ENCODE peak calls at places on chromosome 3, in nine cellular contexts. D, Y, T, V, G, X, H, C and K are unnamed samples.

GRCh38 chr3:182491571-182491970 is 301.7 kb upstream of the ATP11B start:
- DNase-seq in H (no peak), G (no peak), X (no peak), T (no peak), Y (no peak), D (no peak), C (no peak), V (no peak), K (no peak)

GRCh38 chr3:69543080-69543429 is 157.2 kb upstream of the FRMD4B start:
- DNase-seq in X (no peak), Y (no peak), C (no peak), D (no peak), G (no peak), T (no peak), V (no peak), H (no peak), K (no peak)

GRCh38 chr3:184615396-184615795 is 53.8 kb downstream of the EPHB3 start:
- DNase-seq in D (no peak), T (no peak), X (no peak), Y (no peak), C (no peak), G (no peak), H (no peak), V (no peak), K (no peak)

GRCh38 chr3:15284121-15284889 is 48.1 kb downstream of the SH3BP5 start:
- DNase-seq in D (no peak), G (no peak), T (no peak), H (no peak), Y (no peak), C (no peak), V (no peak), X (no peak), K (no peak)

GRCh38 chr3:31542246-31542645 is 9.5 kb downstream of the STT3B start:
- DNase-seq in V (no peak), H (no peak), G (no peak), X (no peak), C (no peak), Y (no peak), D (no peak), T (no peak), K (no peak)

GRCh38 chr3:54863366-54863765 is 64.5 kb downstream of the LRTM1 start:
- DNase-seq in H (no peak), D (peak), X (no peak), G (no peak), V (no peak), C (no peak), Y (no peak), T (no peak), K (no peak)

GRCh38 chr3:132033471-132033870 is 1.3 kb downstream of the CPNE4 start:
- DNase-seq in G (no peak), T (peak), C (no peak), Y (no peak), H (no peak), V (no peak), X (no peak), D (no peak), K (no peak)

GRCh38 chr3:38226273-38226672 is 39.3 kb upstream of the SLC22A13 start:
- DNase-seq in G (no peak), D (peak), H (no peak), V (no peak), X (no peak), Y (no peak), T (no peak), C (no peak), K (no peak)

GRCh38 chr3:197599089-197599765 is 43.5 kb upstream of the BDH1 start:
- DNase-seq in V (peak), Y (peak), H (peak), X (peak), C (peak), G (peak), T (peak), D (peak), K (peak)

GRCh38 chr3:194081826-194082225 is 54.1 kb upstream of the HES1 start:
- DNase-seq in V (no peak), D (no peak), H (no peak), C (no peak), X (no peak), Y (no peak), G (no peak), T (no peak), K (no peak)

GRCh38 chr3:64575211-64575844 is 112.5 kb downstream of the ADAMTS9 start:
- DNase-seq in C (no peak), V (no peak), H (no peak), T (peak), X (peak), G (no peak), D (peak), Y (peak), K (peak)

GRCh38 chr3:117853923-117854322 is 1144.3 kb downstream of the TUSC7 start:
- DNase-seq in C (no peak), X (no peak), Y (peak), G (no peak), V (no peak), T (no peak), D (peak), H (no peak), K (no peak)

GRCh38 chr3:141421639-141422319 is 53.5 kb downstream of the ZBTB38 start:
- DNase-seq in V (no peak), D (peak), X (no peak), T (no peak), H (peak), Y (no peak), G (no peak), C (no peak), K (no peak)

GRCh38 chr3:15330031-15330596 is 2.3 kb downstream of the SH3BP5 start:
- DNase-seq in C (peak), Y (peak), H (peak), X (no peak), G (no peak), D (peak), V (no peak), T (no peak), K (no peak)

GRCh38 chr3:106485202-106485601 is 616.4 kb upstream of the CBLB start:
- DNase-seq in H (no peak), V (no peak), Y (no peak), D (peak), T (no peak), G (no peak), C (no peak), X (no peak), K (no peak)

GRCh38 chr3:21752749-21753347 is 1.8 kb upstream of the ZNF385D start:
- DNase-seq in X (peak), Y (peak), T (peak), D (peak), V (no peak), G (no peak), C (no peak), H (peak), K (peak)

GRCh38 chr3:150793641-150794040 is 30.7 kb upstream of the SIAH2 start:
- DNase-seq in V (no peak), D (no peak), T (no peak), H (no peak), C (no peak), Y (no peak), X (no peak), G (no peak), K (no peak)

GRCh38 chr3:141231923-141232861 is 567 bp downstream of the PXYLP1 start:
- DNase-seq in C (peak), H (no peak), D (no peak), G (peak), X (no peak), Y (no peak), T (peak), V (peak), K (no peak)

GRCh38 chr3:54827766-54828165 is 100.1 kb downstream of the LRTM1 start:
- DNase-seq in V (no peak), C (no peak), X (no peak), G (no peak), T (no peak), D (no peak), Y (no peak), H (no peak), K (no peak)

GRCh38 chr3:192259661-192260060 is 467.7 kb downstream of the FGF12 start:
- DNase-seq in X (no peak), T (no peak), V (no peak), G (no peak), H (no peak), Y (no peak), D (no peak), C (no peak), K (no peak)

GRCh38 chr3:130755666-130756065 is 9.0 kb upstream of the PIK3R4 start:
- DNase-seq in X (no peak), G (no peak), H (no peak), C (no peak), T (no peak), D (no peak), V (no peak), Y (no peak), K (no peak)

GRCh38 chr3:43389388-43390254 is 103.3 kb downstream of the SNRK start:
- DNase-seq in H (no peak), X (no peak), T (no peak), D (peak), V (peak), Y (no peak), G (peak), C (no peak), K (peak)

GRCh38 chr3:55091381-55092225 is 163.7 kb upstream of the LRTM1 start:
- DNase-seq in Y (no peak), C (no peak), H (peak), X (no peak), T (no peak), D (peak), G (no peak), V (no peak), K (no peak)

GRCh38 chr3:155102329-155102728 is 22.2 kb downstream of the MME start:
- DNase-seq in Y (no peak), T (no peak), X (no peak), D (peak), H (no peak), C (no peak), G (no peak), V (no peak), K (no peak)

GRCh38 chr3:146581877-146582508 is 23.2 kb downstream of the PLSCR5 start:
- DNase-seq in V (no peak), T (no peak), D (peak), Y (no peak), C (no peak), X (no peak), H (no peak), G (no peak), K (no peak)

GRCh38 chr3:48898383-48899234 is at the start of gene SLC25A20:
- DNase-seq in X (peak), H (peak), G (peak), D (peak), Y (peak), C (peak), T (peak), V (peak), K (peak)

GRCh38 chr3:167032267-167032876 is 347.7 kb downstream of the ZBBX start:
- DNase-seq in C (no peak), T (peak), G (no peak), X (peak), H (no peak), V (no peak), Y (no peak), D (peak), K (peak)

GRCh38 chr3:196280689-196281463 is 6.7 kb downstream of the PCYT1A start:
- DNase-seq in G (no peak), H (no peak), X (no peak), D (no peak), T (no peak), Y (no peak), C (no peak), V (no peak), K (no peak)

GRCh38 chr3:54122802-54123537 is 618 bp downstream of the CACNA2D3 start:
- DNase-seq in G (no peak), C (no peak), X (no peak), V (no peak), Y (no peak), D (no peak), H (no peak), T (peak), K (no peak)

DNA sequence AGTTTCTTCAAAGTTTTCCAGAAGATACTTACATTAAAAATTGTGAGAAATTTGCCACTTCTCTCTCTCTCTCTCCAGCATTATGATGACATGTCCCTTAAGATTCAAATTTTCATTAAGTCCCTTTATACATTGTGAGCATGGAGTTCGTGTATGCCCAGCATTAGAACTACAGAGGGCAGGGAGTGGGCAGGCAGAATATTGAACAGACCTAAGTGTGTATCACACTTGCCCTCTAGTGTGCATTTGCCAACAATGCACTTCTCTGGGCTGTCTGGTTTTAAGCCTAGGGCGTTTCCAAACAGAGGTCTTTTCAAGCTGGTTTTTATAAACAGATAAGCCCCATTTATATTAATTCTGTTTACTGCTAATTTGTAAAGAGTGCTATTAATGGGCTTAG is 28.3 kb upstream of the CMSS1 start:
- DNase-seq in Y (peak), G (no peak), H (peak), V (no peak), D (peak), T (peak), C (no peak), X (peak), K (peak)
- H3K4me3 ChIP-seq in Y (no peak), G (no peak), H (no peak), V (no peak), D (no peak), T (no peak), C (no peak), X (no peak), K (no peak)

DNA sequence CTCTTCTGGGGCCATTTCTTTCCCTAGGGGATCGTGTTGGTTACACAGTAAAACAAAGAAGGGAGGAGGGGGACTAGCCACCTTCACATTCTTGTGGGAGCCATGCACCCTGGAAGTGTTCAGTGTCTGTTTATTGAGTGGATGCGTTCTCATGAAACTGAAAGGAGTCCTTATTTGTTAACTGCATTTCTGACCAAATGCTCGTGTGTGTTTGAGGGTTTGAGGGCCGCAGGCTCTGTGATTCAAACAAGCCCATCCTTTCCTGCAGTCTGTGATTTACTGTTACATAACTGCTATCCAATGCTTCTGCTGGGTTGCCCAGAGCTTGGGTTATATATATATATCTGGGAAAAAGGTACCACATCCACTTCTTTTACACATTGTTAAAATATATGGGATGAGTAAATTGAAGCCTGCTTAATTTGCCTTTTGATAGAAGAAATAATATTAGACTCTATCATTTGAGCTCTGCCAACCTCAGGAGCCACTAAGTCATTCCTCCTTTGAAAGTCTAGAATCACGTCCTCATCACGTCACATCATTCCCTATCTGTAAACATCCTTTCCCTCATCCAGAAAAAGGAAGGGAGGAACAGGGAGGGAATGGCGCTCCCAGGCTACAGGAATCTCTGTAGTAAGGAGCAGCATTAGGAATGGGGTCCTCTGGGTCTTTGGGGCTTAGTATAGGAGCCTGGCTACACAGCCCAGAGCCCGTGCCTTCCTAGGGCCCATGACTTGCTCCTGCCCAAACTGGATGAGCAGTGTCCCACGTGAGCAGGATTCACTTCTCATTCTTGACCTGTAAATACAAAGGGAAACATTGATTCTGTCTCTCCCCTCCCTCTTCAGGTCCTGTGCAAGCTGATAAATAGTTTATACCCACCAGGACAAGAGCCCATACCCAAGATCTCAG is 1.5 kb downstream of the TAGLN3 start:
- DNase-seq in C (no peak), X (no peak), G (no peak), T (peak), V (no peak), D (no peak), Y (no peak), H (no peak), K (no peak)
- H3K4me3 ChIP-seq in C (peak), X (no peak), G (no peak), T (peak), V (no peak), D (no peak), Y (peak), H (no peak), K (no peak)

DNA sequence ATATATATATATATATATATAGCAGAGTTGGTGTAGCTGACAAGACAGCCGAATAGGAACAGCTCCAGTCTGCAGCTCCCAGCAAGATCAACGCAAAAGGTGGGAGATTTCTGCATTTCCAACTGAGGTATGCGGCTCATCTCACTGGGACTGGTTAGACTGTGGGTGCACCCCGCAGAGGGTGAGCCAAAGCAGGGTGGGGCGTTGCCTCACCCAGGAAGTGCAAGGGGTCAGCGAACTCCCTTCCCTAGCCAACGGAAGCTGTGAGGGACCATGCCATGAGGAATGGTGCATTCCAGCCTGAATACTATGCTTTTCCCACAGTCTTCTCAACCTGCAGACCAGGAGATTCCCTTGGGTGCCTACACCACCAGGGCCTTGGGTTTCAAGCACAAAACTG is 81.7 kb upstream of the ST3GAL6 start:
- DNase-seq in H (no peak), G (no peak), V (no peak), Y (no peak), D (no peak), C (no peak), T (no peak), X (no peak), K (no peak)
- H3K4me3 ChIP-seq in H (no peak), G (no peak), V (no peak), Y (no peak), D (no peak), C (no peak), T (no peak), X (no peak), K (no peak)

GRCh38 chr3:108089544-108089943 is 1.3 kb downstream of the CD47 start:
- DNase-seq in V (no peak), T (no peak), C (no peak), D (peak), G (no peak), X (peak), Y (no peak), H (no peak), K (no peak)

GRCh38 chr3:108090066-108090700 is 648 bp downstream of the CD47 start:
- DNase-seq in C (peak), H (no peak), Y (no peak), D (peak), G (peak), X (peak), V (peak), T (peak), K (no peak)

GRCh38 chr3:108088697-108089096 is 2.1 kb downstream of the CD47 start:
- DNase-seq in D (peak), G (no peak), V (peak), T (no peak), H (no peak), C (no peak), Y (no peak), X (peak), K (peak)

GRCh38 chr3:108086653-108087052 is 4.2 kb downstream of the CD47 start:
- DNase-seq in D (no peak), T (no peak), X (no peak), G (no peak), Y (no peak), V (no peak), H (no peak), C (no peak), K (no peak)

GRCh38 chr3:108088146-108088545 is 2.7 kb downstream of the CD47 start:
- DNase-seq in D (no peak), C (no peak), Y (no peak), G (no peak), T (no peak), H (no peak), V (no peak), X (peak), K (no peak)
- H3K4me3 ChIP-seq in D (no peak), C (peak), Y (peak), G (peak), T (no peak), H (no peak), V (peak), X (peak), K (peak)

GRCh38 chr3:58824285-58824684 is 157.7 kb upstream of the FAM3D start:
- DNase-seq in H (peak), C (peak), T (peak), V (no peak), G (no peak), X (peak), Y (peak), D (peak), K (no peak)
- H3K4me3 ChIP-seq in H (no peak), C (peak), T (no peak), V (no peak), G (no peak), X (no peak), Y (no peak), D (no peak), K (no peak)

GRCh38 chr3:9553021-9553948 is at the start of gene LHFPL4:
- DNase-seq in Y (no peak), T (peak), D (no peak), H (no peak), G (no peak), V (no peak), C (peak), X (no peak), K (no peak)
- H3K4me3 ChIP-seq in Y (no peak), T (peak), D (no peak), H (no peak), G (no peak), V (no peak), C (peak), X (no peak), K (no peak)

GRCh38 chr3:157152930-157153329 is 7.0 kb downstream of the CCNL1 start:
- DNase-seq in H (no peak), C (no peak), X (no peak), D (no peak), T (no peak), V (no peak), G (no peak), Y (no peak), K (no peak)

GRCh38 chr3:157156844-157157635 is 2.9 kb downstream of the CCNL1 start:
- DNase-seq in X (no peak), Y (no peak), G (no peak), H (no peak), V (no peak), C (no peak), T (no peak), D (no peak), K (no peak)

GRCh38 chr3:157154563-157155333 is 5.2 kb downstream of the CCNL1 start:
- DNase-seq in T (no peak), V (no peak), Y (no peak), G (no peak), H (no peak), X (no peak), D (no peak), C (no peak), K (no peak)

GRCh38 chr3:157157836-157158235 is 2.1 kb downstream of the CCNL1 start:
- DNase-seq in V (no peak), C (no peak), G (no peak), D (no peak), H (no peak), X (no peak), T (no peak), Y (no peak), K (no peak)

DNA sequence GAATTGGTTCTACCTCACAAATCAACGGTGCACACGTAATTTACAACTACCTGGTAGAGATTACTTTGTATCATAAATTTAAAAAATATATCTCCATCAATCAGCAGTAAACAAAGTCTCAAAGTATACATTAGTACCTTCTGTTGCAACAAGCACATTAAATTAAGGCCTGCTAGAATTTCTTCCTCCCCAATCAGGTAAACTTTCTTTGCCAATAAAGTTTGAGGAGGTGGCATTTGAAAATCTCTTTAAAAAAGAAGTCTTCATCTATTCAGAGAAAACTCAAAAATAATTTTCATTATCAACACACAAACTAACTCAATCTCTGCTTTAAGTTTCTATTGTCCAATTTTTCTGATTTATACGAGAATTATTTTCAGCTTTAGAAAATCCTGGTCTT is 4.4 kb downstream of the CCNL1 start:
- DNase-seq in G (no peak), H (no peak), C (no peak), Y (no peak), V (no peak), T (no peak), X (no peak), D (no peak), K (no peak)
- H3K4me3 ChIP-seq in G (peak), H (peak), C (no peak), Y (peak), V (no peak), T (no peak), X (no peak), D (peak), K (no peak)

GRCh38 chr3:76656531-76657070 is 383.3 kb upstream of the ROBO2 start:
- DNase-seq in C (no peak), T (no peak), G (no peak), V (no peak), Y (no peak), H (no peak), D (no peak), X (no peak), K (no peak)
- H3K4me3 ChIP-seq in C (no peak), T (no peak), G (no peak), V (no peak), Y (no peak), H (no peak), D (no peak), X (no peak), K (no peak)